ENCODE peak calls at places on chromosomes 7 and 10, in six cellular contexts. One of them, this sample, is unnamed.
A peak's percentile ranks its signal among the peaks of the same experiment; 100 is the strongest.

GRCh38 chr10:118951218-118951617 is 78.3 kb upstream of the NANOS1 start:
- DNase-seq in body of pancreas: no peak
- DNase-seq in A172: no peak
- DNase-seq in stimulated activated CD4-positive, alpha-beta T cell treated with anti-CD3 and anti-CD28 coated beads, TNF-alpha, amount 100 ng/mL, for 4 hours: no peak
- DNase-seq in activated T-cell treated with anti-CD3 and anti-CD28 coated beads, Interleukin-2, amount 50 U/mL, for 24 hours: no peak
- DNase-seq in SHP77: no peak
- DNase-seq in this sample: no peak

GRCh38 chr10:9510626-9511025 is 1456.1 kb downstream of the GATA3 start:
- DNase-seq in body of pancreas: no peak
- DNase-seq in A172: no peak
- DNase-seq in stimulated activated CD4-positive, alpha-beta T cell treated with anti-CD3 and anti-CD28 coated beads, TNF-alpha, amount 100 ng/mL, for 4 hours: no peak
- DNase-seq in activated T-cell treated with anti-CD3 and anti-CD28 coated beads, Interleukin-2, amount 50 U/mL, for 24 hours: no peak
- DNase-seq in SHP77: no peak
- DNase-seq in this sample: no peak

GRCh38 chr7:158295966-158296797 is 291.4 kb downstream of the PTPRN2 start:
- DNase-seq in body of pancreas: no peak
- DNase-seq in A172: no peak
- DNase-seq in stimulated activated CD4-positive, alpha-beta T cell treated with anti-CD3 and anti-CD28 coated beads, TNF-alpha, amount 100 ng/mL, for 4 hours: no peak
- DNase-seq in activated T-cell treated with anti-CD3 and anti-CD28 coated beads, Interleukin-2, amount 50 U/mL, for 24 hours: no peak
- DNase-seq in SHP77: no peak
- DNase-seq in this sample: no peak

GRCh38 chr7:25093268-25093802 is 31.7 kb downstream of the CYCS start:
- DNase-seq in body of pancreas: peak; percentile 78
- DNase-seq in A172: peak; percentile 84
- DNase-seq in stimulated activated CD4-positive, alpha-beta T cell treated with anti-CD3 and anti-CD28 coated beads, TNF-alpha, amount 100 ng/mL, for 4 hours: peak; percentile 59
- DNase-seq in activated T-cell treated with anti-CD3 and anti-CD28 coated beads, Interleukin-2, amount 50 U/mL, for 24 hours: peak; percentile 87
- DNase-seq in SHP77: peak; percentile 79
- DNase-seq in this sample: peak; percentile 62

GRCh38 chr10:116761883-116762282 is 19.5 kb upstream of the HSPA12A start:
- DNase-seq in body of pancreas: no peak
- DNase-seq in A172: no peak
- DNase-seq in stimulated activated CD4-positive, alpha-beta T cell treated with anti-CD3 and anti-CD28 coated beads, TNF-alpha, amount 100 ng/mL, for 4 hours: no peak
- DNase-seq in activated T-cell treated with anti-CD3 and anti-CD28 coated beads, Interleukin-2, amount 50 U/mL, for 24 hours: no peak
- DNase-seq in SHP77: no peak
- DNase-seq in this sample: no peak

GRCh38 chr7:45670227-45670626 is 96.1 kb downstream of the ADCY1 start:
- DNase-seq in body of pancreas: no peak
- DNase-seq in A172: no peak
- DNase-seq in stimulated activated CD4-positive, alpha-beta T cell treated with anti-CD3 and anti-CD28 coated beads, TNF-alpha, amount 100 ng/mL, for 4 hours: no peak
- DNase-seq in activated T-cell treated with anti-CD3 and anti-CD28 coated beads, Interleukin-2, amount 50 U/mL, for 24 hours: no peak
- DNase-seq in SHP77: no peak
- DNase-seq in this sample: no peak

GRCh38 chr7:69430502-69431145 is 167.7 kb upstream of the AUTS2 start:
- DNase-seq in body of pancreas: peak; percentile 13
- DNase-seq in A172: no peak
- DNase-seq in stimulated activated CD4-positive, alpha-beta T cell treated with anti-CD3 and anti-CD28 coated beads, TNF-alpha, amount 100 ng/mL, for 4 hours: no peak
- DNase-seq in activated T-cell treated with anti-CD3 and anti-CD28 coated beads, Interleukin-2, amount 50 U/mL, for 24 hours: no peak
- DNase-seq in SHP77: peak; percentile 25
- DNase-seq in this sample: peak; percentile 40

GRCh38 chr7:135501402-135501801 is 8.5 kb downstream of the CNOT4 start:
- DNase-seq in body of pancreas: no peak
- DNase-seq in A172: no peak
- DNase-seq in stimulated activated CD4-positive, alpha-beta T cell treated with anti-CD3 and anti-CD28 coated beads, TNF-alpha, amount 100 ng/mL, for 4 hours: no peak
- DNase-seq in activated T-cell treated with anti-CD3 and anti-CD28 coated beads, Interleukin-2, amount 50 U/mL, for 24 hours: no peak
- DNase-seq in SHP77: no peak
- DNase-seq in this sample: no peak

GRCh38 chr7:128039487-128040099 is 8.4 kb upstream of the LRRC4 start:
- DNase-seq in body of pancreas: no peak
- DNase-seq in A172: no peak
- DNase-seq in stimulated activated CD4-positive, alpha-beta T cell treated with anti-CD3 and anti-CD28 coated beads, TNF-alpha, amount 100 ng/mL, for 4 hours: no peak
- DNase-seq in activated T-cell treated with anti-CD3 and anti-CD28 coated beads, Interleukin-2, amount 50 U/mL, for 24 hours: no peak
- DNase-seq in SHP77: no peak
- DNase-seq in this sample: no peak

GRCh38 chr7:87600130-87601124 is at the start of gene ABCB1:
- DNase-seq in body of pancreas: peak; percentile 67
- DNase-seq in A172: no peak
- DNase-seq in stimulated activated CD4-positive, alpha-beta T cell treated with anti-CD3 and anti-CD28 coated beads, TNF-alpha, amount 100 ng/mL, for 4 hours: peak; percentile 13
- DNase-seq in activated T-cell treated with anti-CD3 and anti-CD28 coated beads, Interleukin-2, amount 50 U/mL, for 24 hours: peak; percentile 70
- DNase-seq in SHP77: peak; percentile 86
- DNase-seq in this sample: peak; percentile 93